ENCODE peak calls at places on chromosome 19, in four cellular contexts. B is K562, Y is HEK293T, Q is HepG2. E is an unnamed sample.
A peak's percentile ranks its signal among the peaks of the same experiment; 100 is the strongest.

GRCh38 chr19:45395524-45396388 is 9.1 kb downstream of the PPP1R13L start:
- DNase-seq in B (peak; percentile 4), Y (no peak), Q (no peak), E (peak; percentile 91)

GRCh38 chr19:32607479-32607878 is 26.5 kb downstream of the PDCD5 start:
- DNase-seq in B (no peak), Y (no peak), Q (no peak), E (no peak)

GRCh38 chr19:53057904-53058579 is 13.5 kb downstream of the ERVV-2 start:
- DNase-seq in B (no peak), Y (no peak), Q (no peak), E (peak; percentile 89)

GRCh38 chr19:3224346-3225325 is at the start of gene CELF5:
- DNase-seq in B (peak; percentile 97), Y (peak; percentile 88), Q (no peak), E (peak; percentile 68)

GRCh38 chr19:49713236-49713845 is 22.4 kb downstream of the CPT1C start:
- DNase-seq in B (no peak), Y (no peak), Q (no peak), E (no peak)

GRCh38 chr19:31152906-31153305 is 196.3 kb downstream of the TSHZ3 start:
- DNase-seq in B (no peak), Y (no peak), Q (no peak), E (no peak)

GRCh38 chr19:54319049-54319448 is 6.1 kb upstream of the LILRA5 start:
- DNase-seq in B (no peak), Y (no peak), Q (no peak), E (no peak)

GRCh38 chr19:18470153-18470552 is 32.2 kb upstream of the ISYNA1 start:
- DNase-seq in B (peak; percentile 76), Y (peak; percentile 42), Q (peak; percentile 55), E (peak; percentile 78)

GRCh38 chr19:3106509-3107141 is 12.5 kb downstream of the GNA11 start:
- DNase-seq in B (no peak), Y (no peak), Q (no peak), E (no peak)

GRCh38 chr19:3374369-3375112 is 8.2 kb downstream of the NFIC start:
- DNase-seq in B (peak; percentile 62), Y (no peak), Q (no peak), E (no peak)

GRCh38 chr19:41861098-41861768 is 1.2 kb downstream of the RPS19 start:
- DNase-seq in B (no peak), Y (no peak), Q (no peak), E (no peak)
- TF ChIP-seq ELF4 in B (no peak), Y (no peak), Q (no peak), E (no peak)

GRCh38 chr19:11692127-11692790 is 46.5 kb downstream of the ZNF823 start:
- DNase-seq in B (no peak), Y (no peak), Q (peak; percentile 75), E (no peak)

GRCh38 chr19:11698231-11698630 is 40.5 kb downstream of the ZNF823 start:
- DNase-seq in B (no peak), Y (no peak), Q (no peak), E (no peak)

GRCh38 chr19:11697284-11697855 is 41.4 kb downstream of the ZNF823 start:
- DNase-seq in B (no peak), Y (no peak), Q (no peak), E (no peak)

GRCh38 chr19:11694533-11695439 is 44.0 kb downstream of the ZNF823 start:
- DNase-seq in B (peak; percentile 98), Y (peak; percentile 92), Q (peak; percentile 90), E (peak; percentile 99)

GRCh38 chr19:11693505-11694499 is 44.9 kb downstream of the ZNF823 start:
- DNase-seq in B (peak; percentile 21), Y (peak; percentile 19), Q (peak; percentile 85), E (peak; percentile 57)
- TF ChIP-seq SP1 in B (no peak), Y (no peak), Q (no peak), E (no peak)

DNA sequence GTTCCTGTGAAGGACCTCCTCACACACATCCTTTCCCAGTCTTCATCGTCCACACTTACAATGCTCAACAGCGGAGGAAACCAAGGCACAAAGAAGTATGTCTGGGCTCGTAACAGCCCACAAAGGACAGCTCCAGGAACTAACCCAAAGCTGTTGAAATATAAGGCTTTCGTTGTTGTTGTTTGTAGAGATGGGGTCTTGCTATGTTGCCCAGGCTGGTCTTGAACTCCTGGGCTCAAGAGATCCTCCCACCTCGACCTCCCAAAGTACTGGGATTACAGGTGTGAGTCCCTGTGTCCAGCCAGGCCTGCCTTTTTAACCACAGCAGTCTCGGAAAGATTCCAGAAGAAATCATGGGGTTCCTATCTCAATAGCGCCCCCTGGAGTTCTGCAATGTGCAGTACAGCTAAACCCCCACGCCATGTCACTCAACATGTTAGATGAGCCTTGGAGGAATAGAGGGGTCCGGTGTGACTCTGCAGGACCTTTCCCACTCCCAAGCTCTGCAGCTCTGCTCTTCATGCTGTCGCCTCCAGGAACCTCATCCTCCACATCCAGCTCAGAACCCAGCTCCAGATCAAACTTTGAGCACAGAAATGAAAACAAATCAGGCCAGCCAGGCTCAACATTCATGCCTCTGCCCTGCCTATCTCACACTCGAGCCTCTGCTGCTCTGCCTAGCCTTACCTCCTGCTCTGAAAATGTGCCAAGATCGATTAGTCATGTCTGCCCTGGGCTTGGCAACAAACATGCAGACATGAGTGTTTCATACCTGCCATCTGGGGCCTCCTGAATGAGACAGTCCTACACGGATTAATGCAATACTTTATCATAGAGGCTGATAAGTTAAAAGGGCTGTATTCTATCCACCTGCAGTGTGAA is 7.5 kb downstream of the PLA2G4C start:
- DNase-seq in B (peak; percentile 79), Y (peak; percentile 71), Q (peak; percentile 53), E (peak; percentile 69)
- TF ChIP-seq ELF4 in B (no peak), Y (no peak), Q (no peak), E (no peak)

GRCh38 chr19:5309438-5310204 is 31.0 kb downstream of the PTPRS start:
- DNase-seq in B (no peak), Y (no peak), Q (no peak), E (peak; percentile 29)
- TF ChIP-seq SP1 in B (no peak), Y (no peak), Q (no peak), E (no peak)

GRCh38 chr19:40716031-40716654 is 543 bp downstream of the COQ8B start:
- DNase-seq in B (peak; percentile 54), Y (no peak), Q (no peak), E (no peak)
- TF ChIP-seq ELF4 in B (no peak), Y (no peak), Q (no peak), E (no peak)

DNA sequence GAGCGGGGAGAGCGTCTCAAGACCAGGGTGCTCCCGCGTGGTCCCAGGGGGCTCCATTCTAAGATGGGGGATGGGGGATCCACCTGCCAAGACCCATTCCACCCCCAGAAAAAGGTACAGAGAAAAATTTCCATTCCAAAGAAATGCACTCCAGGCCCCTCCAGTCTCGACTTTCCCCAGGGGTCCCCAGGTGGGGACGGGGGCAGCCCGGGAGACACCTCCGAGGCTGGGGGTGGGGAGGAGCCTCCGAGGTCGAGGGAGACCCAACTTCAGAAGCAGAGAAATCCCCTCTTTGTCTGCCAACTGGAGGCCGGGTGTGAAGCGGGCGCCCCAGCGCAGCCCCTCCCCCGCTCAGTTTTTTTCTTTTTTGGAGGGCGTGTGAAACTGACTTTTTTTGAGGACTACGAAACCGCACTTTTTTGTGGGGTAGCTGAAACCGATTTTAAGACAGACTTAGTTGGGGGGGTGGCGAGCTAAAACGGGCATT is 1.3 kb downstream of the TCF3 start:
- DNase-seq in B (no peak), Y (no peak), Q (no peak), E (peak; percentile 56)
- TF ChIP-seq SP1 in B (no peak), Y (no peak), Q (no peak), E (no peak)

DNA sequence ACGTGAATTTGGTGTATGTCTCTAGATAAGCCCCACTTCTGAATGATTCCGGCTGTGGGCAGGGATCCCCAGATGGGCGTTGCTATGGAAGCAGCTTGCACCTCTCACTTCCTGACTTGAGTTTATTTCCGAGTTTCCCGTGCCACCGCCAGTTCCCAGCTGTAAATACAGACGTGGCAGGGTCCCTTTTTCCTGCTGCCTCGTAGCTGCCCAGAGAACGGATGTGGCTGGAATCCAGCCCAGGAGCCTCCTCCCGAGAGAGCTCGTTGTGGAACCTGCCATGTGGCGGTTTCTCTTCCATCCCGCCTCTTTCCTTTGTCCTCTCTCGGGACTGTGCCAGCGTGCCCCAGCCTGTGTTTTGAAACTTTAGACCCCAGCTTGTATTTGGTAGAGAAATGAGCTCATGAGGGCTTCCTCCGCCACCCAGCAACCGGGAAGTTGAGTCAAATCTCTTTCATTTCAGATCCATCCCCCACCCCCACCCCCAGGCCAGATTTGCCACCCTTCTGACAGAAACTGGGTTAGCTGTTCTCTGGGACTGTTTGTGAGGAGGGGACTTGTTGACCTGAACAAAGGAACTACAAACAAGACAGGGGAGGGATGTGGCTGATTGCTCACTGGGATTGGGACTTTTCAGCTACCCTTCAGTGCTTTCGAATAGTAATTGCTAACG is 96.6 kb downstream of the SIPA1L3 start:
- DNase-seq in B (no peak), Y (peak; percentile 18), Q (no peak), E (peak; percentile 65)
- TF ChIP-seq ELF4 in B (no peak), Y (no peak), Q (no peak), E (no peak)

DNA sequence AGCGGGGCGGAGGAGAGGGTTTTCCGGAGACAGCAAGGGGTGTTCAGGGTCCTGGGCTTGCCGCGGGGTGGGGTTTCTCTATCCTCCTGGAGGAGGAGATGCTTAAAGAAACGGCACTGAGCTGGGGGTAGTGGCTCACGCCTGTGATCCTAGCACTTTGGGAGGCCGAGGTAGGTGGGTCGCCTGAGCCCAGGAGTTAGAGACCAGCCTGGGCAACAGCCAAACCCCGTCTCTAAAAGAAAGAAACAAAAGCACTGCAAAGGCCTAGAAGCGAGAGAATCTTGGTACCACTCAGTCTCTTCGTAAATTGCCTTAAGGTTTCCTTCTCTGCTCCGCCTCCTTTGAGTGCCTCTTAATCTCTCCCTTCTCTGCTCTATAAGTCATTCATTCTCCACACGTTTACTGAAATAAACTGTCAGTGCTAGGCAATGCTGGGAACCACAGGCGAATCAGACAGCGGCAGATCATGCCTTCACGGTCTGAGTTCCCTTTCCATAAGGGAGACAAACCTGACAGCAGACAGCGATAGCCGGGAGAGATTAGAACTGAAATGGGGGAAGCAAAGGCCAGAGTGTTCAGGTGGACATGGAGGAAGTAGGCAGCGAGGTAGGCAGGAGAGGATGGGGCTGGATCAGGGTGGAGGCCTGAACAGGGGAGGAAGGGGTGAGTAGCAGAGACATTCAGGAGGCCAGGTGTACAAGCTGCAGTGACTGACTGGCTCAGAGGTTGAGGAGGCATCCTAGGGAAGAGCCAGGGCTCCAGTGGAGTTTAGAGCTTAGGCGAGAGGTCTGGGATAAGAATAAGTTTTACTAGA is 580 bp downstream of the EIF3K start:
- DNase-seq in B (no peak), Y (no peak), Q (no peak), E (no peak)
- TF ChIP-seq SP1 in B (peak; percentile 38), Y (no peak), Q (no peak), E (no peak)

GRCh38 chr19:44003461-44004134 is 841 bp downstream of the ZNF230 start:
- DNase-seq in B (peak; percentile 18), Y (peak; percentile 6), Q (peak; percentile 8), E (no peak)
- TF ChIP-seq ELF4 in B (no peak), Y (no peak), Q (no peak), E (no peak)

DNA sequence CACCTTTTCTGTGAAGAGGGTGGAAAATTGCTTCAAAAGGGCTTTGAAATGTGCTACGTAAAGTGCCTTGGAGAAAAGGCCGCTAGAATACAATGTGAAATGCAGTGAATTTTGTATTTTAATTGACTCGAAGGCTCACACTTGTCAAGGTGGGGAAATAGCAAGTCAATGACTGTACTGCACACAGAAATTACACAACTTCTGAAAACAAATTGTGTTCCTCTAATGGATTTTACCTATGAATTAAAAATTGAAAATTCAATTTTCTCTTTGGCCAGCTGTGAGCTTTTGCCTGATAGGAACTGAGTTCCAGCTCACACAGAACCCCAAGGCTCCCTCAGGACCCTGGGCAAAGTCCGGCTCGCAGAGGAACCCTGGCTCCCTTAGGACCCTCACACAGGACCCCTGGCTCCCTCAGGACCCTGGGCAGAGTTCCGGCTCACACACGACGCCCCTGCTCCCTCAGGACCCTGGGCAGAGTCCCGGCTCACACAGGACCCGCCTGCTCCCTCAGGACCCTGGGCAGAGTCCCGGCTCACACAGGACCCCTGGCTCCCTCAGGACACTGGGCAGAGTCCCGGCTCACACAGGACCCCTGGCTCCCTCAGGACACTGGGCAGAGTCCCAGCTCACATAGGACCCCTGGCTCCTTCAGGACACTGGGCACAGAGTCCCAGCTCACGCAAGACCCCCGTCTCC is 324.9 kb downstream of the UQCRFS1 start:
- DNase-seq in B (no peak), Y (no peak), Q (no peak), E (no peak)
- TF ChIP-seq SP1 in B (no peak), Y (no peak), Q (no peak), E (no peak)

E was measured in WTC11.